ENCODE peak calls at places on chromosomes 3 and 15, in seven cellular contexts. E, T, J, K, V, H and F are unnamed samples.

GRCh38 chr3:164351126-164351525 is 727.2 kb downstream of the SI start:
- DNase-seq in E (no peak), T (no peak), J (no peak), K (peak), V (no peak), H (no peak), F (no peak)

GRCh38 chr3:168511428-168512014 is 415.8 kb upstream of the GOLIM4 start:
- DNase-seq in E (peak), T (no peak), J (peak), K (peak), V (no peak), H (no peak), F (no peak)

GRCh38 chr3:73637042-73637441 is 12.3 kb upstream of the PDZRN3 start:
- DNase-seq in E (peak), T (no peak), J (no peak), K (peak), V (no peak), H (no peak), F (no peak)

GRCh38 chr3:153426803-153427202 is 264.8 kb downstream of the RAP2B start:
- DNase-seq in E (no peak), T (no peak), J (no peak), K (no peak), V (no peak), H (no peak), F (no peak)

GRCh38 chr3:138653567-138653966 is 45.0 kb downstream of the FAIM start:
- DNase-seq in E (no peak), T (no peak), J (no peak), K (no peak), V (no peak), H (no peak), F (no peak)

GRCh38 chr15:64333986-64334385 is 22.0 kb downstream of the CSNK1G1 start:
- DNase-seq in E (no peak), T (no peak), J (no peak), K (no peak), V (no peak), H (no peak), F (no peak)

GRCh38 chr3:106336619-106337018 is 467.8 kb upstream of the CBLB start:
- DNase-seq in E (no peak), T (no peak), J (no peak), K (no peak), V (no peak), H (no peak), F (no peak)

GRCh38 chr3:24829632-24830229 is 335.1 kb upstream of the THRB start:
- DNase-seq in E (no peak), T (peak), J (no peak), K (peak), V (no peak), H (no peak), F (peak)

GRCh38 chr3:195908439-195909293 is at the start of gene TNK2:
- DNase-seq in E (no peak), T (peak), J (peak), K (no peak), V (no peak), H (peak), F (no peak)